ENCODE peak calls at places on chromosomes 12 and 14, in ten cellular contexts. C, H, S, B, E, X, T, L, F and P are unnamed samples.

GRCh38 chr14:32358781-32359180 is 29.7 kb downstream of the AKAP6 start:
- DNase-seq in L (no peak), B (no peak), X (no peak), C (no peak), S (no peak), H (no peak), E (no peak), T (no peak), F (peak), P (no peak)

GRCh38 chr12:85283560-85283959 is 3.5 kb downstream of the ALX1 start:
- DNase-seq in F (peak), H (no peak), T (no peak), L (no peak), S (no peak), B (no peak), X (no peak), E (no peak), C (peak), P (no peak)

GRCh38 chr12:14200598-14200997 is 164.9 kb upstream of the ATF7IP start:
- DNase-seq in S (no peak), C (no peak), F (no peak), X (no peak), H (no peak), T (no peak), L (no peak), B (no peak), E (no peak), P (no peak)

GRCh38 chr12:70664463-70664862 is 27.2 kb upstream of the PTPRB start:
- DNase-seq in F (peak), S (no peak), L (no peak), B (no peak), E (no peak), H (no peak), X (no peak), T (no peak), C (no peak), P (peak)

GRCh38 chr14:90553298-90553920 is 156.6 kb downstream of the CALM1 start:
- DNase-seq in C (no peak), B (no peak), L (no peak), H (no peak), E (no peak), F (peak), S (no peak), X (no peak), T (no peak), P (no peak)

GRCh38 chr14:85481471-85481870 is 48.5 kb upstream of the FLRT2 start:
- DNase-seq in T (no peak), X (no peak), L (no peak), H (no peak), B (no peak), E (no peak), C (no peak), F (no peak), S (no peak), P (no peak)

GRCh38 chr12:4346931-4347330 is 25.9 kb downstream of the TIGAR start:
- DNase-seq in T (no peak), E (no peak), C (no peak), L (no peak), X (no peak), S (no peak), H (no peak), B (no peak), F (no peak), P (no peak)

GRCh38 chr14:73809386-73809785 is 42.2 kb upstream of the PTGR2 start:
- DNase-seq in F (no peak), S (no peak), H (no peak), B (no peak), T (no peak), C (no peak), X (no peak), L (no peak), E (no peak), P (no peak)

GRCh38 chr14:100830681-100831080 is 4.8 kb downstream of the MEG3 start:
- DNase-seq in C (no peak), F (no peak), T (no peak), B (no peak), L (no peak), E (no peak), X (no peak), H (no peak), S (no peak), P (no peak)

GRCh38 chr14:53108292-53108937 is 44.7 kb downstream of the DDHD1 start:
- DNase-seq in L (no peak), B (no peak), F (no peak), S (no peak), H (no peak), T (no peak), E (no peak), C (no peak), X (no peak), P (no peak)

GRCh38 chr12:107027304-107028053 is 40.5 kb upstream of the MTERF2 start:
- DNase-seq in T (peak), F (no peak), C (peak), X (peak), B (no peak), L (no peak), E (peak), S (peak), H (peak), P (peak)

GRCh38 chr12:131091976-131092691 is 138.4 kb downstream of the ADGRD1 start:
- DNase-seq in S (no peak), C (no peak), H (no peak), B (peak), E (no peak), L (no peak), T (no peak), X (no peak), F (no peak), P (no peak)

GRCh38 chr12:33718631-33719030 is 279.0 kb upstream of the SYT10 start:
- DNase-seq in C (no peak), S (no peak), H (no peak), T (no peak), X (no peak), B (no peak), L (no peak), E (no peak), F (no peak), P (no peak)

GRCh38 chr14:90488256-90488655 is 91.4 kb downstream of the CALM1 start:
- DNase-seq in L (no peak), H (no peak), E (no peak), B (no peak), C (no peak), F (no peak), T (no peak), S (no peak), X (no peak), P (no peak)

GRCh38 chr14:104140213-104140462 is 1.8 kb downstream of the KIF26A start:
- DNase-seq in B (peak), X (no peak), H (no peak), S (no peak), E (no peak), C (no peak), T (no peak), F (no peak), L (no peak), P (no peak)

GRCh38 chr12:132554857-132555630 is 55.3 kb downstream of the LRCOL1 start:
- DNase-seq in E (no peak), H (no peak), S (no peak), T (no peak), B (no peak), F (peak), C (peak), L (no peak), X (no peak), P (no peak)

GRCh38 chr14:57834001-57834598 is 31.8 kb downstream of the SLC35F4 start:
- DNase-seq in H (no peak), F (no peak), B (no peak), X (no peak), T (no peak), C (no peak), L (no peak), E (no peak), S (no peak), P (no peak)

GRCh38 chr14:77031680-77032482 is 3.4 kb upstream of the IRF2BPL start:
- DNase-seq in F (no peak), C (no peak), B (peak), T (peak), L (no peak), S (peak), E (no peak), H (peak), X (peak), P (no peak)

GRCh38 chr14:66072190-66072905 is 413.8 kb upstream of the CCDC196 start:
- DNase-seq in E (no peak), B (no peak), X (no peak), L (no peak), F (no peak), C (no peak), S (no peak), H (no peak), T (no peak), P (no peak)
- H3K4me3 ChIP-seq in E (no peak), B (no peak), X (no peak), L (no peak), F (no peak), C (no peak), S (no peak), H (no peak), T (no peak), P (no peak)

DNA sequence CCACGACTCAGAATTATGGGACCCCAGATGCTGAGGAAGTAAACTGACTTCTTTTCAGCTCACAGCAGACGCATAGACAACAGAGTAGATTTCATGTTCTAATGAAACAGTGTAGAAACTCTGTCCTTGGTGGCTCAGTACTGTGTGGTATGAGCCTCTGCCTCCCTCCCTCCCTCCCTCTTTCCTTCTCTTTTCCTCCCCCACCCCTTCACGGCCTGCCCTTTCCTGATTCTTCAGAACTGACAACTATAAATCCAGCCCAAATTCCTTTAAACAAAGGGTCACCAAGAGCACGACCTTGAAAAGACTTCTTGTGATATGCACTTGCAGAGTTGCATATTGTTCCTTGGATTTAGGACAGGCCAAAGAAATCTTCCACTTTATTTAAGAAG is 163.9 kb downstream of the ETV6 start:
- DNase-seq in H (no peak), C (no peak), L (no peak), E (no peak), X (no peak), T (no peak), B (no peak), F (peak), S (no peak), P (no peak)
- H3K4me3 ChIP-seq in H (peak), C (no peak), L (no peak), E (no peak), X (no peak), T (no peak), B (no peak), F (peak), S (no peak), P (no peak)

GRCh38 chr12:93594766-93595165 is 22.3 kb downstream of the SOCS2 start:
- DNase-seq in S (no peak), H (no peak), L (no peak), T (no peak), F (no peak), E (no peak), B (no peak), X (no peak), C (no peak), P (no peak)

GRCh38 chr12:93595336-93595735 is 22.9 kb downstream of the SOCS2 start:
- DNase-seq in X (no peak), H (no peak), C (no peak), T (no peak), F (no peak), L (no peak), B (no peak), S (no peak), E (no peak), P (no peak)

GRCh38 chr12:93591137-93591868 is 18.8 kb downstream of the SOCS2 start:
- DNase-seq in E (no peak), H (peak), L (peak), T (peak), X (peak), C (peak), B (peak), S (peak), F (peak), P (peak)

GRCh38 chr12:93592641-93593396 is 20.3 kb downstream of the SOCS2 start:
- DNase-seq in B (no peak), S (no peak), C (no peak), T (no peak), E (no peak), F (no peak), X (no peak), L (no peak), H (no peak), P (no peak)

DNA sequence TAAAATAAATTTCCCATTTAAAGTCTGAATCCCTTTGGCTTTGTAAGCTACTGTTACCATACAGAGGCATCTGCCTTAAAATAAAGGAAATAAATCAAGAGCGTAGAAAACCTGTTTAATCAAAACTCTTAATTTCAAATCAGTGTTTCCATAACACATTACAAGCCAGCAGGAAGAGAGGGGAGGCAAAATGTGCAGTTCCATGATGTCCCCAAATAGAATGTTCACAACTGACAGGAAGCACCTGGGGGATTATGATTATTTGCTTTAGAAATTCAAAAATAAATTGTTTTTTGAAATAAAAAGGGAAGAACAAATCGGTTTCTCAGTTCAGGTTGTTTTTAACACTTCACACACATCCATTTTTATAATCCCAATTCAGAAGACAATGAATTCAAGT is 21.4 kb downstream of the SOCS2 start:
- DNase-seq in F (no peak), L (no peak), X (no peak), H (no peak), B (no peak), T (no peak), C (no peak), E (no peak), S (no peak), P (no peak)
- H3K4me3 ChIP-seq in F (no peak), L (no peak), X (no peak), H (peak), B (no peak), T (no peak), C (no peak), E (no peak), S (peak), P (no peak)

GRCh38 chr12:65532162-65532561 is 253.7 kb downstream of the MSRB3 start:
- DNase-seq in T (peak), H (no peak), F (no peak), B (no peak), X (peak), S (peak), L (no peak), E (no peak), C (no peak), P (no peak)
- H3K4me3 ChIP-seq in T (no peak), H (no peak), F (no peak), B (no peak), X (no peak), S (no peak), L (no peak), E (no peak), C (no peak), P (no peak)

DNA sequence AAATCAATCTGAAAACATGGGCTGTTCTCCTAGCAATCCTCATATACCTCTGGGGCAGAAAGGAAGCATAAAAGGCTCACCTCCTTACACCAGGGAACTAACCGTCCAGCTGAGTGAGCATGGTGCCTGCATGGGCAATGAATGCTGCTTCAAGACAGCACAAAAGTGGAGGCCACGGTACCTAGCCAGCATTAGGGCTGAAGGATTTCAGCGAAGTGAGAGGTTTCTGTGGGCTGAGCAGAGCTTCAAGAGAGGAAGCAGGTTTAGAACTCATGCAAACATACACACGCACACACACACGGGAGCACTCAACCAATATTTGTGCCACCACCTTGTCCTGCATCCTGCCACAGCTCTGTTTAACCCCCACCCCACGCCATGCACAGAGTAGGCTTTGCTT is 838.5 kb upstream of the TMEM132C start:
- DNase-seq in X (no peak), E (no peak), S (no peak), L (no peak), H (no peak), B (no peak), T (no peak), F (no peak), C (no peak), P (no peak)
- H3K4me3 ChIP-seq in X (no peak), E (no peak), S (no peak), L (no peak), H (no peak), B (no peak), T (no peak), F (no peak), C (no peak), P (no peak)